ENCODE peak calls at places on chromosomes 3 and 15, in nine cellular contexts. F, R, C, U, B, X, Z, K and L are unnamed samples.
A peak's percentile ranks its signal among the peaks of the same experiment; 100 is the strongest.

GRCh38 chr3:169430687-169431404 is 232.7 kb downstream of the MECOM start:
- DNase-seq in R (no peak), U (no peak), X (no peak), Z (no peak), B (no peak), F (no peak), C (no peak), K (no peak), L (no peak)

GRCh38 chr15:88616240-88616639 is 4.9 kb upstream of the AEN start:
- DNase-seq in R (no peak), U (no peak), F (no peak), X (no peak), C (no peak), B (no peak), Z (no peak), K (no peak), L (no peak)

GRCh38 chr3:61848885-61849284 is 287.5 kb downstream of the PTPRG start:
- DNase-seq in Z (no peak), R (no peak), B (no peak), F (no peak), C (no peak), X (no peak), K (no peak), U (no peak), L (no peak)

GRCh38 chr3:111936191-111936841 is 42.5 kb upstream of the ABHD10 start:
- DNase-seq in K (no peak), Z (no peak), R (no peak), F (no peak), C (no peak), B (no peak), U (no peak), X (no peak), L (no peak)

GRCh38 chr3:194112120-194113106 is 23.5 kb upstream of the HES1 start:
- DNase-seq in C (no peak), X (no peak), U (no peak), K (no peak), F (no peak), B (no peak), Z (no peak), R (no peak), L (no peak)

GRCh38 chr3:15581471-15582394 is 19.6 kb downstream of the HACL1 start:
- DNase-seq in Z (no peak), C (no peak), F (no peak), X (no peak), B (no peak), K (no peak), U (no peak), R (no peak), L (no peak)

GRCh38 chr3:38001456-38002081 is 11.0 kb downstream of the VILL start:
- DNase-seq in U (peak; percentile 10), C (no peak), B (peak; percentile 29), F (no peak), X (no peak), R (no peak), Z (no peak), K (peak; percentile 59), L (no peak)

GRCh38 chr3:151382671-151383070 is 1.9 kb downstream of the P2RY12 start:
- DNase-seq in U (no peak), K (no peak), Z (no peak), R (no peak), B (no peak), X (no peak), F (no peak), C (no peak), L (no peak)

GRCh38 chr3:13069495-13069894 is 3.7 kb downstream of the IQSEC1 start:
- DNase-seq in K (peak; percentile 75), Z (peak; percentile 23), R (no peak), F (peak; percentile 37), U (no peak), X (no peak), B (no peak), C (no peak), L (peak; percentile 11)

GRCh38 chr3:79161941-79162340 is 605.9 kb downstream of the ROBO1 start:
- DNase-seq in K (no peak), U (no peak), C (no peak), B (no peak), Z (no peak), F (no peak), R (no peak), X (no peak), L (no peak)

GRCh38 chr3:129313415-129313982 is 34.8 kb downstream of the HMCES start:
- DNase-seq in K (no peak), Z (no peak), R (no peak), C (no peak), B (no peak), F (no peak), U (no peak), X (no peak), L (peak; percentile 5)

GRCh38 chr3:15148614-15149013 is 49.7 kb upstream of the RBSN start:
- DNase-seq in R (no peak), X (no peak), B (no peak), F (no peak), U (no peak), Z (no peak), C (peak; percentile 9), K (no peak), L (no peak)

GRCh38 chr3:13241621-13242363 is 168.6 kb upstream of the IQSEC1 start:
- DNase-seq in C (no peak), K (no peak), F (no peak), B (no peak), Z (no peak), R (no peak), U (no peak), X (no peak), L (no peak)

GRCh38 chr3:194773666-194774455 is 88.2 kb downstream of the FAM43A start:
- DNase-seq in K (no peak), U (no peak), B (no peak), X (no peak), R (no peak), C (no peak), F (no peak), Z (no peak), L (no peak)

GRCh38 chr3:50568947-50569749 is at the start of gene HEMK1:
- DNase-seq in U (peak; percentile 86), K (peak; percentile 97), X (peak; percentile 83), B (peak; percentile 94), Z (peak; percentile 92), C (peak; percentile 97), F (peak; percentile 93), R (peak; percentile 81), L (peak; percentile 90)

GRCh38 chr15:67587754-67588153 is 45.3 kb downstream of the MAP2K5 start:
- DNase-seq in X (no peak), K (no peak), U (no peak), C (no peak), B (peak; percentile 46), R (no peak), Z (no peak), F (no peak), L (no peak)

GRCh38 chr15:60520825-60521368 is 42.0 kb upstream of the ICE2 start:
- DNase-seq in B (peak; percentile 67), F (peak; percentile 72), X (peak; percentile 55), Z (peak; percentile 84), R (no peak), C (peak; percentile 66), K (peak; percentile 91), U (peak; percentile 44), L (peak; percentile 55)

GRCh38 chr3:67790043-67790442 is 135.6 kb upstream of the SUCLG2 start:
- DNase-seq in X (peak; percentile 16), B (no peak), C (no peak), R (peak; percentile 7), Z (peak; percentile 65), F (peak; percentile 48), K (peak; percentile 78), U (no peak), L (peak; percentile 13)

GRCh38 chr15:51982013-51982769 is 10.6 kb upstream of the LEO1 start:
- DNase-seq in C (peak; percentile 25), Z (peak; percentile 15), K (peak; percentile 81), R (peak; percentile 55), U (no peak), F (peak; percentile 29), X (no peak), B (no peak), L (peak; percentile 66)

GRCh38 chr15:42401544-42402478 is 42.5 kb downstream of the CAPN3 start:
- DNase-seq in U (no peak), C (no peak), K (no peak), B (no peak), F (no peak), R (peak; percentile 23), X (no peak), Z (no peak), L (no peak)

GRCh38 chr3:62559831-62560445 is 186.6 kb upstream of the FEZF2 start:
- DNase-seq in F (no peak), Z (no peak), C (no peak), B (no peak), U (no peak), R (no peak), K (no peak), X (no peak), L (no peak)

GRCh38 chr3:170836491-170836890 is 33.5 kb downstream of the RPL22L1 start:
- DNase-seq in C (no peak), R (no peak), U (no peak), Z (no peak), F (no peak), B (no peak), X (no peak), K (no peak), L (no peak)

GRCh38 chr3:70980646-70981031 is 602.9 kb downstream of the FOXP1 start:
- DNase-seq in F (no peak), C (no peak), U (no peak), B (no peak), X (no peak), Z (no peak), R (no peak), K (no peak), L (peak; percentile 55)

GRCh38 chr3:200747-201146 is 4.2 kb downstream of the CHL1 start:
- DNase-seq in X (no peak), C (no peak), U (no peak), K (no peak), F (no peak), R (no peak), B (no peak), Z (no peak), L (no peak)

GRCh38 chr3:36408146-36408545 is 27.8 kb downstream of the STAC start:
- DNase-seq in C (no peak), X (no peak), K (no peak), F (no peak), B (no peak), U (no peak), R (no peak), Z (no peak), L (no peak)

GRCh38 chr15:63233667-63234419 is 43.6 kb upstream of the APH1B start:
- DNase-seq in Z (no peak), X (no peak), F (no peak), R (no peak), B (no peak), C (no peak), K (no peak), U (no peak), L (no peak)

GRCh38 chr3:141076026-141076797 is 25.1 kb downstream of the SPSB4 start:
- DNase-seq in B (no peak), X (no peak), K (peak; percentile 36), U (no peak), Z (no peak), R (no peak), C (no peak), F (no peak), L (no peak)

GRCh38 chr3:55683666-55684270 is 196.7 kb upstream of the WNT5A start:
- DNase-seq in Z (no peak), R (no peak), K (no peak), U (no peak), C (no peak), X (no peak), B (no peak), F (no peak), L (no peak)

GRCh38 chr15:79394231-79394630 is 37.9 kb upstream of the MINAR1 start:
- DNase-seq in R (no peak), C (no peak), B (no peak), X (no peak), F (no peak), U (no peak), Z (no peak), K (no peak), L (no peak)

GRCh38 chr3:10758304-10759037 is 57.6 kb upstream of the SLC6A11 start:
- DNase-seq in F (peak; percentile 41), C (peak; percentile 31), R (peak; percentile 23), K (peak; percentile 78), U (no peak), Z (peak; percentile 31), B (peak; percentile 75), X (no peak), L (no peak)

GRCh38 chr15:62603757-62604156 is 438.7 kb upstream of the C2CD4B start:
- DNase-seq in R (no peak), U (no peak), F (no peak), Z (no peak), C (no peak), B (no peak), K (no peak), X (no peak), L (no peak)